ENCODE peak calls at places on chromosomes 1 and 21, in nine cellular contexts. One of them, this sample, is unnamed.

GRCh38 chr1:156663178-156663577 is 14.0 kb downstream of the NES start:
- DNase-seq in suprapubic skin: no peak
- DNase-seq in heart left ventricle: peak
- DNase-seq in CD4-positive, alpha-beta T cell: no peak
- DNase-seq in osteocyte: no peak
- DNase-seq in breast epithelium: no peak
- DNase-seq in PC-9: no peak
- DNase-seq in ascending aorta: peak
- DNase-seq in MM.1S: no peak
- DNase-seq in this sample: no peak

GRCh38 chr1:46413596-46413985 is 19.5 kb downstream of the FAAH start:
- DNase-seq in suprapubic skin: no peak
- DNase-seq in heart left ventricle: no peak
- DNase-seq in CD4-positive, alpha-beta T cell: no peak
- DNase-seq in osteocyte: no peak
- DNase-seq in breast epithelium: no peak
- DNase-seq in PC-9: no peak
- DNase-seq in ascending aorta: no peak
- DNase-seq in MM.1S: no peak
- DNase-seq in this sample: no peak

GRCh38 chr1:36085126-36085525 is 1.2 kb downstream of the TEKT2 start:
- DNase-seq in suprapubic skin: no peak
- DNase-seq in heart left ventricle: no peak
- DNase-seq in CD4-positive, alpha-beta T cell: no peak
- DNase-seq in osteocyte: peak
- DNase-seq in breast epithelium: no peak
- DNase-seq in PC-9: no peak
- DNase-seq in ascending aorta: no peak
- DNase-seq in MM.1S: no peak
- DNase-seq in this sample: no peak

GRCh38 chr21:45972716-45973474 is 8.7 kb upstream of the COL6A1 start:
- DNase-seq in suprapubic skin: peak
- DNase-seq in heart left ventricle: peak
- DNase-seq in CD4-positive, alpha-beta T cell: no peak
- DNase-seq in osteocyte: no peak
- DNase-seq in breast epithelium: peak
- DNase-seq in PC-9: no peak
- DNase-seq in ascending aorta: peak
- DNase-seq in MM.1S: no peak
- DNase-seq in this sample: peak

GRCh38 chr21:41610042-41610839 is 102.3 kb upstream of the TMPRSS2 start:
- DNase-seq in suprapubic skin: peak
- DNase-seq in heart left ventricle: peak
- DNase-seq in CD4-positive, alpha-beta T cell: no peak
- DNase-seq in osteocyte: no peak
- DNase-seq in breast epithelium: no peak
- DNase-seq in PC-9: peak
- DNase-seq in ascending aorta: peak
- DNase-seq in MM.1S: peak
- DNase-seq in this sample: peak

GRCh38 chr1:3543076-3544049 is 67.9 kb downstream of the MEGF6 start:
- DNase-seq in suprapubic skin: no peak
- DNase-seq in heart left ventricle: no peak
- DNase-seq in CD4-positive, alpha-beta T cell: no peak
- DNase-seq in osteocyte: peak
- DNase-seq in breast epithelium: peak
- DNase-seq in PC-9: peak
- DNase-seq in ascending aorta: peak
- DNase-seq in MM.1S: no peak
- DNase-seq in this sample: peak

GRCh38 chr1:182671779-182672486 is 12.5 kb downstream of the RGS8 start:
- DNase-seq in suprapubic skin: no peak
- DNase-seq in heart left ventricle: no peak
- DNase-seq in CD4-positive, alpha-beta T cell: no peak
- DNase-seq in osteocyte: no peak
- DNase-seq in breast epithelium: no peak
- DNase-seq in PC-9: no peak
- DNase-seq in ascending aorta: no peak
- DNase-seq in MM.1S: no peak
- DNase-seq in this sample: no peak

GRCh38 chr1:21672478-21673276 is 3.5 kb upstream of the RAP1GAP start:
- DNase-seq in suprapubic skin: no peak
- DNase-seq in heart left ventricle: no peak
- DNase-seq in CD4-positive, alpha-beta T cell: no peak
- DNase-seq in osteocyte: peak
- DNase-seq in breast epithelium: no peak
- DNase-seq in PC-9: no peak
- DNase-seq in ascending aorta: no peak
- DNase-seq in MM.1S: no peak
- DNase-seq in this sample: no peak

GRCh38 chr1:34863501-34863900 is 4.0 kb upstream of the SMIM12 start:
- DNase-seq in suprapubic skin: no peak
- DNase-seq in heart left ventricle: no peak
- DNase-seq in CD4-positive, alpha-beta T cell: no peak
- DNase-seq in osteocyte: no peak
- DNase-seq in breast epithelium: no peak
- DNase-seq in PC-9: no peak
- DNase-seq in ascending aorta: no peak
- DNase-seq in MM.1S: no peak
- DNase-seq in this sample: no peak

GRCh38 chr1:34856697-34857096 is 2.9 kb downstream of the SMIM12 start:
- DNase-seq in suprapubic skin: no peak
- DNase-seq in heart left ventricle: no peak
- DNase-seq in CD4-positive, alpha-beta T cell: no peak
- DNase-seq in osteocyte: no peak
- DNase-seq in breast epithelium: no peak
- DNase-seq in PC-9: no peak
- DNase-seq in ascending aorta: no peak
- DNase-seq in MM.1S: no peak
- DNase-seq in this sample: no peak

GRCh38 chr1:34858901-34859441 is 578 bp downstream of the SMIM12 start:
- DNase-seq in suprapubic skin: no peak
- DNase-seq in heart left ventricle: no peak
- DNase-seq in CD4-positive, alpha-beta T cell: no peak
- DNase-seq in osteocyte: no peak
- DNase-seq in breast epithelium: no peak
- DNase-seq in PC-9: no peak
- DNase-seq in ascending aorta: peak
- DNase-seq in MM.1S: peak
- DNase-seq in this sample: no peak

GRCh38 chr1:34864759-34865158 is 5.2 kb upstream of the SMIM12 start:
- DNase-seq in suprapubic skin: no peak
- DNase-seq in heart left ventricle: no peak
- DNase-seq in CD4-positive, alpha-beta T cell: no peak
- DNase-seq in osteocyte: no peak
- DNase-seq in breast epithelium: no peak
- DNase-seq in PC-9: no peak
- DNase-seq in ascending aorta: no peak
- DNase-seq in MM.1S: no peak
- DNase-seq in this sample: no peak

DNA sequence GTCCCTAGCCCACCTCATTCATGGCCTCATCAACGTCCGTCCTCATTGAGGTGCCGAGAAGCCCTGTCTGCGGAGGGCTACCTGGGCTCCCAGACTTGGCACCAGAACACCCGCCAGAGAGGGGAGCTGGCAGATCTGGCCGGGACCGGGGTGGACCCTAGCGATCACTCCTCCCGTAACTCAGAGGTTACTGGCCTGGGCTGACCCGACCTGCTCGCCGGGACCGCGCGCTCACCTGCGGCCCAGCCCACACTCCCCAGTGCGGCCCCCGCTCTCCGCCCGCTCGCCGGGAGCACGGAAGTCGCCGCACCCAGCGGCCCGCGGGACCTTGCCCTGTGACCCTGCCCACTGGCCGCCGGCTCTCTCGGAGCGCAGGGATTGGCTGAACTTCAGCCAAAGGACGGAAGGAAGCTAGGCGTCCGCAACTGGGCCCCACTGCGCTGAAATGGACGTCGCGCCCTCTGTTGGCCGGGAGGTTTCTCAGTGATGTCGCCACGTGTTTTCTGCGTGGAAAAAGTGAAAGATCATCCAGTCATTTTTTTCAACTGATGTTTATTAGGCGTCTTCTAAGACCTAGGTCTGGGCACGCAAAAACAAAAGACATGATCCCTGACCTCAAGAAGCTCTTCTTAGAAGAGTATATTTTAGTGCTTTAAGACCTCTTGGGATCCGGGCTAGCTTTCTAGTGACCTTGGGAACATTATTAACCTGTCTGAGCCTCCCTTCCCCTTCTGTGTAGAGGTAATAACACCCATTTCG is at the start of gene SMIM12:
- DNase-seq in suprapubic skin: peak
- DNase-seq in heart left ventricle: peak
- DNase-seq in CD4-positive, alpha-beta T cell: peak
- DNase-seq in osteocyte: peak
- DNase-seq in breast epithelium: peak
- DNase-seq in PC-9: peak
- DNase-seq in ascending aorta: peak
- DNase-seq in MM.1S: peak
- DNase-seq in this sample: peak
- TF ChIP-seq CTCF in suprapubic skin: peak
- TF ChIP-seq CTCF in heart left ventricle: peak
- TF ChIP-seq CTCF in CD4-positive, alpha-beta T cell: peak
- TF ChIP-seq CTCF in osteocyte: peak
- TF ChIP-seq CTCF in breast epithelium: peak
- TF ChIP-seq CTCF in PC-9: peak
- TF ChIP-seq CTCF in ascending aorta: peak
- TF ChIP-seq CTCF in MM.1S: peak
- TF ChIP-seq CTCF in this sample: peak

DNA sequence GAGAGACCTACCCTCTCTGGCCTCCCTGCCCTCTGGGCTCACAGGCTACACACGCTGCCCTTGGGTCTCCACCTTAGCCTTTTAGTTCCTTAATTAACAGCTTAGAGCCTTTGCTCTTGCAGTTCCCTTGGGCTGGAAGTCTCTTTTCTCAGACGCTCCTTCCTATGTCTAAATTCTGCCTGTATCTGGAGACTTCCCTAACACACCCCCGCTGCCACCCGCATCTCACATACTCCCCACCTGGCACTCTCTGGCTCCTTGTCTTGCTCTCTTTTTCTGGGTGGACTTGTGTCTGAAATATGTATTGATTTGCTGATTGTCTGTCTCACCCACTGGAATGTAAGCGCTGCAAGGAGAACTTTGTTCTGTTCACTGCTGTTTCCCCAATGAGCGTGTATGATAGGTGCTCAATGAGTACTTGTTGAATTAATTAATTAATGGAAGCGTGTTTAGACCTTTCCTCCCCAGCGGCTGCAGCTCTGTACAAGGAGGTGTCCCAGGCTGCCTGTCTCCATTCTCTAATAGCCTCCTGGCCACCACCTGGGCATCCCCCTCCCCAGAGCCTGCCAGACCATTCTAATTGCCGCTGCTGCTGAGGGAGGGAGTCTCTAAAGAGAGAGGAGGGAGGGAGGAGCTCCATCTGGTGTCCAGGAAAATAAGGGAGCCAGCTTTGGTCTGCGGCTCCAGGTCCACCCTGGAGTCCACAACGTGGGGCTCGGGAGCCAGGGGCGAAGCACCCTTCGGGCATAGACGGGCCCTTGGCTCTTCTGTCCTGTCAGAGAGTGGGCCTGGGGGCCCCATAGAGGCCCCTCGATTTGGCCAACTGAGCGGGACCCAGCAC is 95.3 kb downstream of the RNF220 start:
- DNase-seq in suprapubic skin: no peak
- DNase-seq in heart left ventricle: peak
- DNase-seq in CD4-positive, alpha-beta T cell: no peak
- DNase-seq in osteocyte: no peak
- DNase-seq in breast epithelium: no peak
- DNase-seq in PC-9: no peak
- DNase-seq in ascending aorta: no peak
- DNase-seq in MM.1S: no peak
- DNase-seq in this sample: no peak
- TF ChIP-seq CTCF in suprapubic skin: no peak
- TF ChIP-seq CTCF in heart left ventricle: peak
- TF ChIP-seq CTCF in CD4-positive, alpha-beta T cell: no peak
- TF ChIP-seq CTCF in osteocyte: peak
- TF ChIP-seq CTCF in breast epithelium: no peak
- TF ChIP-seq CTCF in PC-9: no peak
- TF ChIP-seq CTCF in ascending aorta: peak
- TF ChIP-seq CTCF in MM.1S: no peak
- TF ChIP-seq CTCF in this sample: no peak

DNA sequence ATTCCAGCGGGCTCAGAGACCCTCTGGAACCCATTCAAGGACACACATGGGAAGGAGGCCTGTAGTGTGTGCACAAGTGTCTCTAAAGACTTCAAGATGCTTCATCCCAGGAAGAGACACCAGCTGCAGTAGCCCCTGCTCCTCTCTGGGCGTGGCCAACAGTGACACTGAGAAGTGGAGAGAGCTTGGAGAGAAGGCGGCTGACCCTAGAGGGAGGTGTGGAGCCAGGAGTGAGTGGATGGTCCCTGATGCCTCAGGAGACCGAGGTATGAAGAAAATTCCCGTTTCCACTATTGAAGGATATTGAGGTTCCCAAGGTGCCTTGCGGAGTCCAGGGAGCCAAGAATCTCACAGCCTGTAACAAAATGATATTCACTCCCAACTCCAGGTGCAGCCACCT is 14.9 kb upstream of the TNNI1 start:
- DNase-seq in suprapubic skin: no peak
- DNase-seq in heart left ventricle: no peak
- DNase-seq in CD4-positive, alpha-beta T cell: no peak
- DNase-seq in osteocyte: no peak
- DNase-seq in breast epithelium: no peak
- DNase-seq in PC-9: no peak
- DNase-seq in ascending aorta: no peak
- DNase-seq in MM.1S: no peak
- DNase-seq in this sample: no peak
- TF ChIP-seq CTCF in suprapubic skin: no peak
- TF ChIP-seq CTCF in heart left ventricle: no peak
- TF ChIP-seq CTCF in CD4-positive, alpha-beta T cell: no peak
- TF ChIP-seq CTCF in osteocyte: no peak
- TF ChIP-seq CTCF in breast epithelium: no peak
- TF ChIP-seq CTCF in PC-9: no peak
- TF ChIP-seq CTCF in ascending aorta: no peak
- TF ChIP-seq CTCF in MM.1S: no peak
- TF ChIP-seq CTCF in this sample: no peak

GRCh38 chr1:222798975-222799374 is 15.9 kb upstream of the DISP1 start:
- DNase-seq in suprapubic skin: no peak
- DNase-seq in heart left ventricle: no peak
- DNase-seq in CD4-positive, alpha-beta T cell: no peak
- DNase-seq in osteocyte: no peak
- DNase-seq in breast epithelium: no peak
- DNase-seq in PC-9: no peak
- DNase-seq in ascending aorta: no peak
- DNase-seq in MM.1S: no peak
- DNase-seq in this sample: no peak

GRCh38 chr1:222798111-222798510 is 16.7 kb upstream of the DISP1 start:
- DNase-seq in suprapubic skin: no peak
- DNase-seq in heart left ventricle: no peak
- DNase-seq in CD4-positive, alpha-beta T cell: no peak
- DNase-seq in osteocyte: no peak
- DNase-seq in breast epithelium: no peak
- DNase-seq in PC-9: peak
- DNase-seq in ascending aorta: no peak
- DNase-seq in MM.1S: no peak
- DNase-seq in this sample: no peak

GRCh38 chr1:222792744-222793143 is 22.1 kb upstream of the DISP1 start:
- DNase-seq in suprapubic skin: no peak
- DNase-seq in heart left ventricle: no peak
- DNase-seq in CD4-positive, alpha-beta T cell: no peak
- DNase-seq in osteocyte: no peak
- DNase-seq in breast epithelium: no peak
- DNase-seq in PC-9: no peak
- DNase-seq in ascending aorta: no peak
- DNase-seq in MM.1S: no peak
- DNase-seq in this sample: no peak

GRCh38 chr1:222791006-222791710 is 23.7 kb upstream of the DISP1 start:
- DNase-seq in suprapubic skin: no peak
- DNase-seq in heart left ventricle: no peak
- DNase-seq in CD4-positive, alpha-beta T cell: no peak
- DNase-seq in osteocyte: no peak
- DNase-seq in breast epithelium: no peak
- DNase-seq in PC-9: no peak
- DNase-seq in ascending aorta: no peak
- DNase-seq in MM.1S: no peak
- DNase-seq in this sample: no peak

DNA sequence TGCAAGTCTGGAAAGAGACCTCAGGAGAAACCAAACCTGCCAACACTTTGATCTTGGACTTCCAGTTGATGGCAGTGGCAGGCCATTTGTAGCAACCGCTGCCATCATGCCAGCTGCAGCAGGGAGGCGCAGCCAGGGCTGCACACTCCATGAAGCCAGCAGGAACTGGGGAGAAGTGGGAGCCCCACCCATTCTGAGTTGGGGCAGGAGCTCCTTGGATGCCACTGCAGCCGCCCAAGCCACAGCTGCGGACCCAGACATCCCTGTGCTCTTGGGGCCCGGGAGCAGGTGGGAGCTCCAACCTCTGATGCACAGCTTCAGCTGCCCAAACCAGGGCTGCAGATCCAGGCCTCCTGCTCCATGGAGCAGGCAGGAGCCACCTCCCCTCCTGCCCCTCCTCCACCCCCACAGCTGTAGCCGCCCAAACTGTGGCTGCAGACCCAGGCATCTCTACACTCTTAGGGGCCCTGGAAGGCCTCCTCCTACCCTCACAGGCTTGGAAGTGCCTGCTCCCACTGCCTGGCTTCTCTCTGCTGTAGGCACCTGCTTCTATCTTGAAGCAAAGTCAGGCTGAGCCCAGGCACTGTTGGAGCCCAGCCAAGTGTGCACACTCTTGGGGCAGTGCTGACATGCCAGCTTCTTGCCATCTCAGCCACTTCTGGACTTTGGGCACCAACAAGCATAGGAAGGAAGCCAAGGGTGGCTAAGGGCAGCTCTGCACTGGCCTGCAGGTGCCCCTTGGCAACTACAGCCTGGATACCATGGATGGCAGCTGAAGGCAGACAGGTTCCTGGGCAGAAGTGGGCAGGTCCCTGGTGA is 20.0 kb upstream of the DISP1 start:
- DNase-seq in suprapubic skin: no peak
- DNase-seq in heart left ventricle: no peak
- DNase-seq in CD4-positive, alpha-beta T cell: no peak
- DNase-seq in osteocyte: no peak
- DNase-seq in breast epithelium: no peak
- DNase-seq in PC-9: peak
- DNase-seq in ascending aorta: no peak
- DNase-seq in MM.1S: no peak
- DNase-seq in this sample: no peak
- TF ChIP-seq CTCF in suprapubic skin: no peak
- TF ChIP-seq CTCF in heart left ventricle: no peak
- TF ChIP-seq CTCF in CD4-positive, alpha-beta T cell: no peak
- TF ChIP-seq CTCF in osteocyte: peak
- TF ChIP-seq CTCF in breast epithelium: no peak
- TF ChIP-seq CTCF in PC-9: peak
- TF ChIP-seq CTCF in ascending aorta: no peak
- TF ChIP-seq CTCF in MM.1S: no peak
- TF ChIP-seq CTCF in this sample: no peak

This sample was measured in RWPE2.